ENCODE peak calls at places on chromosomes 11 and 22, in five cellular contexts. Q, I, R, C and K are unnamed samples.

GRCh38 chr11:71238941-71239340 is 13.4 kb downstream of the SHANK2 start:
- DNase-seq in Q (no peak), I (no peak), R (no peak), C (no peak), K (no peak)

GRCh38 chr11:28144808-28145207 is 36.6 kb downstream of the METTL15 start:
- DNase-seq in Q (no peak), I (peak; percentile 7), R (peak; percentile 23), C (no peak), K (no peak)

GRCh38 chr11:17645190-17645970 is 74.0 kb upstream of the MYOD1 start:
- DNase-seq in Q (no peak), I (no peak), R (no peak), C (no peak), K (no peak)

GRCh38 chr11:45162916-45163879 is 16.8 kb downstream of the PRDM11 start:
- DNase-seq in Q (no peak), I (no peak), R (no peak), C (no peak), K (peak; percentile 31)

GRCh38 chr22:38086942-38087341 is 3.0 kb upstream of the SLC16A8 start:
- DNase-seq in Q (no peak), I (no peak), R (no peak), C (no peak), K (peak; percentile 90)

GRCh38 chr11:43644626-43645299 is 35.8 kb upstream of the HSD17B12 start:
- DNase-seq in Q (peak; percentile 10), I (peak; percentile 4), R (peak; percentile 19), C (peak; percentile 16), K (no peak)

GRCh38 chr11:114180301-114181055 is 115.7 kb upstream of the NNMT start:
- DNase-seq in Q (peak; percentile 44), I (no peak), R (peak; percentile 51), C (peak; percentile 12), K (no peak)

GRCh38 chr11:115194798-115195101 is 309.5 kb downstream of the CADM1 start:
- DNase-seq in Q (peak; percentile 37), I (no peak), R (no peak), C (no peak), K (no peak)

GRCh38 chr11:128689946-128690745 is 3.7 kb upstream of the FLI1 start:
- DNase-seq in Q (no peak), I (no peak), R (no peak), C (no peak), K (peak; percentile 92)

GRCh38 chr11:122108192-122108799 is 7.7 kb downstream of the BLID start:
- DNase-seq in Q (peak; percentile 21), I (no peak), R (peak; percentile 81), C (peak; percentile 29), K (no peak)

GRCh38 chr22:23263651-23264555 is 83.6 kb downstream of the BCR start:
- DNase-seq in Q (no peak), I (peak; percentile 69), R (no peak), C (no peak), K (no peak)

GRCh38 chr11:122267602-122268001 is 151.6 kb upstream of the BLID start:
- DNase-seq in Q (no peak), I (peak; percentile 31), R (peak; percentile 71), C (no peak), K (peak; percentile 51)

GRCh38 chr22:37431811-37432707 is 4.8 kb upstream of the ELFN2 start:
- DNase-seq in Q (no peak), I (peak; percentile 99), R (peak; percentile 97), C (peak; percentile 19), K (peak; percentile 98)

GRCh38 chr11:76669901-76670474 is 559 bp downstream of the LRRC32 start:
- DNase-seq in Q (no peak), I (no peak), R (no peak), C (no peak), K (peak; percentile 97)

GRCh38 chr11:44575288-44575672 is 9.8 kb downstream of the CD82 start:
- DNase-seq in Q (no peak), I (peak; percentile 84), R (no peak), C (no peak), K (peak; percentile 94)

GRCh38 chr11:109795234-109795633 is 298.0 kb upstream of the ZC3H12C start:
- DNase-seq in Q (no peak), I (no peak), R (no peak), C (no peak), K (no peak)

GRCh38 chr11:112620621-112621394 is 340.4 kb upstream of the NCAM1 start:
- DNase-seq in Q (no peak), I (peak; percentile 90), R (peak; percentile 49), C (no peak), K (peak; percentile 21)

GRCh38 chr22:42796081-42796480 is 61.0 kb downstream of the ARFGAP3 start:
- DNase-seq in Q (no peak), I (no peak), R (no peak), C (no peak), K (no peak)

GRCh38 chr11:66080055-66080817 is 10.2 kb downstream of the PACS1 start:
- DNase-seq in Q (no peak), I (peak; percentile 66), R (peak; percentile 87), C (peak; percentile 34), K (peak; percentile 91)

GRCh38 chr11:134536219-134536618 is 124.2 kb upstream of the B3GAT1 start:
- DNase-seq in Q (no peak), I (no peak), R (no peak), C (no peak), K (no peak)

GRCh38 chr22:39567135-39567946 is 3.2 kb upstream of the CACNA1I start:
- DNase-seq in Q (peak; percentile 88), I (peak; percentile 62), R (no peak), C (no peak), K (peak; percentile 65)

GRCh38 chr11:82949352-82949751 is 47.8 kb downstream of the DDIAS start:
- DNase-seq in Q (no peak), I (no peak), R (no peak), C (no peak), K (no peak)

GRCh38 chr11:79686703-79687419 is 246.0 kb upstream of the TENM4 start:
- DNase-seq in Q (no peak), I (no peak), R (peak; percentile 34), C (no peak), K (no peak)

GRCh38 chr11:128716661-128717210 is 22.9 kb downstream of the FLI1 start:
- DNase-seq in Q (peak; percentile 37), I (no peak), R (no peak), C (no peak), K (peak; percentile 50)

GRCh38 chr11:2377511-2378443 is 667 bp downstream of the CD81 start:
- DNase-seq in Q (no peak), I (no peak), R (peak; percentile 46), C (no peak), K (peak; percentile 99)

DNA sequence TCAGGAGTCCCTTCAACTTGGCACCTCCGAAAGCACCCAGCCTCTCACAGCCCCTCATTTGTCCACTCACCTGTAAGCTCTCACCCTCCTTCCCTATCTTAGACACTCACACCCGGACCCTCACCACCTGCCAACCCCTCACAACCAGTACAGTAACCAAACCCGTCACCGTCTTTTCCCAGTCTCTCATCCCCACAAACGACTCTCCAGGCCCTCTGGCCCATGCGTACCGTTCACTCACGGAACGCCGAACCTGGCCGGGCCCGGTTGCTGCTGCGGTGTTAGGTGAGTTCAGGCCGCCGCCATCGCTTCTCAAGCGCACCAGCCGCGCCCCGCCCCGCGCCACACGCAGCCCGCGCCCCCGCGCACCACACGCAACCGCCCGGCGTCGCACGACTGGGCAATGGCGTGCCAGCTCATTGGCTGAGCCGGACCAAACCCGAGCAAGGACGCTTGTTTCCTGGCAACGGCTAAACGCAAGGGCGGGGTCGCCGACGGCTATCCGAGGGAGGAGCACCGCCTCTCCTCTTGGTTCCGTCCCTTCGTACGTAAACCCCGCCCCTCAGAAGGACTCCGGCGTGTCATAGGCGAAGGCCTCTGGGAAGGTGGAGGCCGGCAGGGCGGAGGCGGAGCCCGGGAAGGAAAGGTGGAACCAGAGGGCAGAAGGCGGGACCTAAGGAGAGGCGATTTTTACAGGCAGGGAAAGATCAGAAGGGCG is at the start of gene FHIP1B:
- DNase-seq in Q (peak; percentile 99), I (peak; percentile 100), R (peak; percentile 99), C (peak; percentile 99), K (peak; percentile 99)
- TF ChIP-seq CTCF in Q (no peak), I (no peak), R (no peak), C (peak; percentile 4), K (no peak)

DNA sequence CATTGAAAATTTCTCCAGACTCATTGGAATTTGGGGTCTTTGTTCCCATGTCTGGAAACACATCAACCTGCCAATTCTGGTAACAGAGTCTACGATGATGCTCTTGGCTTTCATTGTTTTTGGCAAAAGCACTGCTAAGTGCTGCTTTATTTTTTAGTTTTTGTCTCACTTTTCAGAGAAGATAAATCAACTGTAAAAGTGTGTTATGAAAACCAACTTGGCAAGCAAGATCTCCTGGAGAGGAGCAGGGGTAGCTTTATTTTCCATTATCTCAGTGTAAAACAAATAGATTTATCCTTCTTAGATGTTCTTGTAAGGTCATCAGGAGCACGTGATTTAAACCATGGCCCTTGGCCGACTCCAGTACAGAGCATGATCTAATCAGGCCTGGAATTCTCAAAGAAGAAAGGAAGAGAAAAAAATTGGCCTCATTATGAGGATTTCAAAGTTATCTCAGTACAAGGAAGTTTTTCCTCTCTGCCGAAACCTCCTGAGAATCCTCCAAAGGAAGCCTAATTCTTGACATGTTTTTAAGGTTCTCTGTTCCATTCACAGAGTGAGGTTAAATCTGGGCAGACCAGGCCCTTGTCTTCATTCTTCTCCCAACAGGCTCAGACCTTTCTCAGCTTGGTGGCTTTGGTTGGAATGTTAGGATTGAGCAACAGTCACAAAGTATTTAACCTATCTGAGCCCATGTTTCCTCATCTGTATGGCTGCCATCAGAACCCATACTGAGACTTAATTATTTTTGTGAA is 16.4 kb upstream of the PAMR1 start:
- DNase-seq in Q (no peak), I (no peak), R (no peak), C (no peak), K (no peak)
- H3K27ac ChIP-seq in Q (no peak overlapping the region), I (no peak overlapping the region), R (no peak overlapping the region), C (no peak overlapping the region), K (peak overlapping the region; percentile 69)

DNA sequence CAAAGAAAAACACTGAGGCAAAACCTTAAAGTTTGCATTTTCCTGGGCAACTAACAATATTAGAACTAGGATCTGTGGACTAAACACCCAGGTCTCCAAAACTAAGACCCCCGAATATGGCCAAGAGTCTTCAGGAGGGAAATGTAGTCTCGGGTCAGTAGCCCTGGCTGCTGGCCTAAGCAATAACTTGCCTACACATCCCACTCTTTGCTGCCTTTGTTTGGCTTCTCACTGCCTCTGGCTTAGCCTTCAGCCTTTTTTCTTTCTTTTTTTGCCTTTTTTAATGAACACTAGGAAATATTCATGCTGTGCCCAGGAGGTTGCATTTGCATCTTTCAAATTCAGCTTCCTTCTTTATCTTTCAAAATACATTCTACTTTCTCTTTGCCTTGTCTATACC is 164.8 kb upstream of the TRPC6 start:
- DNase-seq in Q (no peak), I (no peak), R (no peak), C (no peak), K (no peak)
- H2AFZ ChIP-seq in Q (no peak overlapping the region), I (peak overlapping the region; percentile 83), R (peak overlapping the region; percentile 32), C (no peak overlapping the region), K (peak overlapping the region; percentile 54)

DNA sequence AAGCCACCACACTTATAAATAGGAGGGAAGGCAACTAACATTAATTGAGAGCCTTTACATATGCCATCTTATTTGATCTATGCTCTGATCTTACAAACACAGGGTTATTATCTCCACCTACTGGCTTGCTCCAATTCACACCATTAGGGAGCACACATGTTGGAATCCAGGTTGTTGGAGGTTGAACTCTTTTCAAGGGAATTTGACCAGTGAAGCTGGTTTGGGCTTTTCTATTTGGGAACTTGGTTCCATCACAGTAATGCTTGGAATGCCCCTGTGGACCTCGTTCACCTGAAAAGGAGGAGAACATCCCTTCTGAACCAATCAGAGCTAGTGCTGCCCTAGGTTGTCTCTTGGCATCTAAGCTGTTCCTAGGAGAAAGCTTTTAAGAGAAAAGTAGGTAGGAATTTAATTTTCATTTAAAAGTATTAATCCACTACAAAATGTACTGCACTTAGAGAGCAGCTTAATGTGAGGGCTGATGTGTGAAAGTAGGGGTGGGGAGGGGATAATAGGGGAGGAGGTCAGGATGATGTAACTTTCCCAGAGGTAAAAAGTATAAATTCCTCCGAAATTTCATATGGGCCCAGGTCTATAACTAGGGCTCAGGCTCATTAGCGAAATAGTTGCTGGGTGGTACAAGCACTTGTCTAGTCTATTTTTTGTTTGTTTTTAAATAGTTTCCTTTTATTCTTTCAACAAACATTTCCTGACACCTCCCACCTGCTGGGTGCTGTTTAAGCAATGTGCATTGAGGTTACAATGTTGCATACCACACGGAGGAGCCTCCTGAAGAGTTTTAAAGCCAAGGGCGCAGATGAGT is 7.6 kb upstream of the MICAL2 start:
- DNase-seq in Q (no peak), I (no peak), R (peak; percentile 29), C (no peak), K (no peak)
- TF ChIP-seq CTCF in Q (no peak), I (no peak), R (peak; percentile 43), C (no peak), K (peak; percentile 20)